ENCODE peak calls at places on chromosomes 6 and 20, in four cellular contexts. G is ELR, B is breast epithelium, Q is pulmonary artery endothelial cell. A is an unnamed sample.

GRCh38 chr20:18019068-18019467 is 38.6 kb downstream of the OVOL2 start:
- DNase-seq in G (peak; percentile 23), B (no peak), Q (no peak), A (no peak)

GRCh38 chr20:32638848-32639247 is 34.9 kb downstream of the C20orf203 start:
- DNase-seq in G (no peak), B (no peak), Q (no peak), A (no peak)

GRCh38 chr6:106745396-106745795 is 116.0 kb downstream of the QRSL1 start:
- DNase-seq in G (no peak), B (no peak), Q (no peak), A (no peak)

GRCh38 chr6:21111399-21111725 is 482.2 kb upstream of the SOX4 start:
- DNase-seq in G (no peak), B (no peak), Q (no peak), A (no peak)

GRCh38 chr20:58753267-58753928 is 60.8 kb downstream of the NPEPL1 start:
- DNase-seq in G (no peak), B (no peak), Q (no peak), A (no peak)

GRCh38 chr20:31861346-31862156 is 8.8 kb downstream of the DUSP15 start:
- DNase-seq in G (peak; percentile 55), B (no peak), Q (no peak), A (no peak)

GRCh38 chr6:34389034-34389433 is 3.4 kb downstream of the NUDT3 start:
- DNase-seq in G (no peak), B (no peak), Q (no peak), A (no peak)

GRCh38 chr6:128836761-128837160 is 46.2 kb upstream of the LAMA2 start:
- DNase-seq in G (no peak), B (no peak), Q (no peak), A (no peak)

GRCh38 chr6:91904586-91904985 is 1317.7 kb upstream of the MAP3K7 start:
- DNase-seq in G (no peak), B (no peak), Q (no peak), A (no peak)

GRCh38 chr6:129893513-129894098 is 32.5 kb upstream of the TMEM244 start:
- DNase-seq in G (peak; percentile 60), B (no peak), Q (no peak), A (no peak)

GRCh38 chr6:53862517-53863457 is 68.0 kb downstream of the LRRC1 start:
- DNase-seq in G (peak; percentile 30), B (no peak), Q (no peak), A (peak; percentile 73)

GRCh38 chr6:43125119-43125518 is 46.0 kb upstream of the SRF start:
- DNase-seq in G (peak; percentile 63), B (no peak), Q (no peak), A (peak; percentile 88)

GRCh38 chr6:141153563-141153962 is 979.2 kb upstream of the GJE1 start:
- DNase-seq in G (no peak), B (no peak), Q (no peak), A (no peak)

GRCh38 chr6:151141685-151142084 is 98.1 kb upstream of the AKAP12 start:
- DNase-seq in G (peak; percentile 6), B (no peak), Q (peak; percentile 57), A (no peak)

GRCh38 chr6:1250489-1251197 is 61.3 kb upstream of the FOXQ1 start:
- DNase-seq in G (no peak), B (no peak), Q (no peak), A (no peak)

GRCh38 chr6:117547688-117548621 is 54.4 kb downstream of the GOPC start:
- DNase-seq in G (peak; percentile 27), B (peak; percentile 24), Q (peak; percentile 22), A (no peak)

GRCh38 chr6:44386364-44386928 is 1.1 kb upstream of the CDC5L start:
- DNase-seq in G (no peak), B (no peak), Q (no peak), A (peak; percentile 4)

GRCh38 chr6:153170511-153170910 is 39.4 kb upstream of the RGS17 start:
- DNase-seq in G (peak; percentile 85), B (no peak), Q (no peak), A (peak; percentile 56)

GRCh38 chr6:24238700-24239099 is 112.7 kb downstream of the NRSN1 start:
- DNase-seq in G (no peak), B (no peak), Q (no peak), A (no peak)

GRCh38 chr20:46558511-46558959 is 8.1 kb upstream of the OCSTAMP start:
- DNase-seq in G (peak; percentile 97), B (no peak), Q (peak; percentile 91), A (peak; percentile 64)

GRCh38 chr6:1608222-1608975 is 1.3 kb upstream of the FOXC1 start:
- DNase-seq in G (no peak), B (no peak), Q (no peak), A (no peak)

GRCh38 chr6:152124432-152125074 is 317.1 kb downstream of the ESR1 start:
- DNase-seq in G (peak; percentile 77), B (no peak), Q (peak; percentile 33), A (peak; percentile 30)

GRCh38 chr20:32474009-32474716 is 111.0 kb downstream of the NOL4L start:
- DNase-seq in G (no peak), B (no peak), Q (no peak), A (no peak)

GRCh38 chr6:81806793-81807565 is 54.5 kb upstream of the TENT5A start:
- DNase-seq in G (no peak), B (no peak), Q (no peak), A (no peak)

GRCh38 chr6:161578478-161578877 is 304.6 kb upstream of the AGPAT4 start:
- DNase-seq in G (peak; percentile 60), B (no peak), Q (no peak), A (no peak)

GRCh38 chr20:18007534-18008292 is 38.9 kb downstream of the MGME1 start:
- DNase-seq in G (no peak), B (peak; percentile 29), Q (no peak), A (no peak)

GRCh38 chr20:18524646-18525045 is 16.9 kb downstream of the SEC23B start:
- DNase-seq in G (peak; percentile 93), B (no peak), Q (no peak), A (peak; percentile 41)

GRCh38 chr6:29504961-29505360 is 17.2 kb upstream of the MAS1L start:
- DNase-seq in G (no peak), B (no peak), Q (no peak), A (no peak)

GRCh38 chr6:12587096-12587495 is 129.5 kb upstream of the PHACTR1 start:
- DNase-seq in G (no peak), B (no peak), Q (no peak), A (no peak)

GRCh38 chr6:141932685-141933084 is 200.0 kb upstream of the GJE1 start:
- DNase-seq in G (no peak), B (no peak), Q (no peak), A (no peak)

GRCh38 chr6:29294499-29294914 is 7.0 kb upstream of the OR14J1 start:
- DNase-seq in G (peak; percentile 3), B (no peak), Q (no peak), A (no peak)

GRCh38 chr6:169000022-169000421 is 253.6 kb downstream of the THBS2 start:
- DNase-seq in G (no peak), B (no peak), Q (no peak), A (no peak)

GRCh38 chr6:57173056-57173885 is 1.1 kb downstream of the BAG2 start:
- DNase-seq in G (peak; percentile 67), B (no peak), Q (no peak), A (no peak)

A was measured in skeletal muscle cell.